ENCODE peak calls at places on chromosomes 4 and X, in four cellular contexts. N is lower lobe of right lung, C is spleen, W is dorsolateral prefrontal cortex. D is an unnamed sample.
A peak's percentile ranks its signal among the peaks of the same experiment; 100 is the strongest.

GRCh38 chr4:180150818-180151217 is 2092.4 kb upstream of the TENM3 start:
- DNase-seq in N (no peak), C (no peak), W (no peak), D (no peak)

GRCh38 chr4:82043081-82043808 is 330.5 kb downstream of the HNRNPD start:
- DNase-seq in N (no peak), W (no peak), C (no peak), D (no peak)

GRCh38 chr4:122010610-122011009 is 58.8 kb upstream of the TRPC3 start:
- DNase-seq in C (no peak), W (no peak), N (no peak), D (no peak)

GRCh38 chr4:68410149-68410548 is 37.1 kb upstream of the TMPRSS11E start:
- DNase-seq in N (no peak), C (no peak), W (no peak), D (no peak)

GRCh38 chrX:150696836-150697235 is 3.6 kb downstream of the MTMR1 start:
- DNase-seq in N (no peak), W (no peak), C (peak; percentile 81), D (no peak)

GRCh38 chr4:48268956-48269860 is at the start of gene TEC:
- DNase-seq in W (no peak), C (no peak), N (peak; percentile 84), D (peak; percentile 75)

GRCh38 chr4:2365054-2365912 is 53.2 kb downstream of the ZFYVE28 start:
- DNase-seq in C (no peak), N (peak; percentile 40), W (no peak), D (no peak)

GRCh38 chrX:40096395-40097091 is 1.2 kb downstream of the BCOR start:
- DNase-seq in W (no peak), N (peak; percentile 62), C (peak; percentile 89), D (no peak)

GRCh38 chrX:26788402-26788998 is 572.5 kb downstream of the MAGEB5 start:
- DNase-seq in W (no peak), C (no peak), N (no peak), D (no peak)

GRCh38 chrX:8748855-8749254 is 16.9 kb upstream of the ANOS1 start:
- DNase-seq in C (no peak), N (no peak), W (no peak), D (no peak)

GRCh38 chr4:109009909-109010308 is 247.1 kb upstream of the ETNPPL start:
- DNase-seq in W (no peak), N (no peak), C (no peak), D (no peak)

GRCh38 chrX:29926659-29927058 is 288.7 kb upstream of the MAGEB2 start:
- DNase-seq in N (no peak), W (no peak), C (no peak), D (no peak)

GRCh38 chr4:70600305-70600704 is 8.2 kb downstream of the AMBN start:
- DNase-seq in W (no peak), C (no peak), N (no peak), D (no peak)

GRCh38 chrX:17007134-17007768 is 60.8 kb downstream of the REPS2 start:
- DNase-seq in N (no peak), C (no peak), W (no peak), D (no peak)

GRCh38 chrX:123731987-123732678 is 719 bp downstream of the THOC2 start:
- DNase-seq in W (no peak), N (no peak), C (peak; percentile 82), D (no peak)

GRCh38 chr4:113094802-113095201 is 45.3 kb downstream of the ANK2 start:
- DNase-seq in N (no peak), W (no peak), C (no peak), D (no peak)

GRCh38 chr4:55635760-55636621 is at the start of gene NMU:
- DNase-seq in W (no peak), C (peak; percentile 76), N (peak; percentile 78), D (peak; percentile 72)

GRCh38 chr4:8353912-8354453 is 84.4 kb downstream of the HTRA3 start:
- DNase-seq in N (no peak), C (no peak), W (peak; percentile 14), D (peak; percentile 45)

GRCh38 chr4:8173641-8174242 is 15.1 kb upstream of the ABLIM2 start:
- DNase-seq in C (peak; percentile 78), N (no peak), W (no peak), D (no peak)

GRCh38 chrX:48736878-48737212 is 24.7 kb upstream of the GLOD5 start:
- DNase-seq in W (no peak), C (no peak), N (no peak), D (no peak)

GRCh38 chrX:130082244-130083106 is 27.8 kb downstream of the ELF4 start:
- DNase-seq in W (no peak), N (peak; percentile 73), C (peak; percentile 92), D (no peak)

GRCh38 chrX:151899622-151900021 is 13.1 kb upstream of the MAGEA4 start:
- DNase-seq in W (no peak), N (no peak), C (no peak), D (no peak)

GRCh38 chrX:74535633-74536141 is 78.7 kb downstream of the RLIM start:
- DNase-seq in W (peak; percentile 33), N (peak; percentile 61), C (peak; percentile 83), D (no peak)

GRCh38 chrX:95156566-95156965 is 1482.6 kb downstream of the FAM133A start:
- DNase-seq in W (no peak), C (no peak), N (no peak), D (no peak)

GRCh38 chr4:76881375-76881774 is 16.6 kb downstream of the SOWAHB start:
- DNase-seq in N (no peak), W (no peak), C (no peak), D (no peak)

GRCh38 chr4:42588909-42589308 is 68.0 kb downstream of the ATP8A1 start:
- DNase-seq in C (no peak), W (no peak), N (no peak), D (no peak)

GRCh38 chr4:176191974-176192373 is 3.4 kb downstream of the SPATA4 start:
- DNase-seq in C (no peak), N (no peak), W (no peak), D (no peak)

GRCh38 chrX:13691845-13692334 is 3.0 kb downstream of the RAB9A start:
- DNase-seq in W (no peak), C (no peak), N (no peak), D (no peak)

GRCh38 chrX:55710701-55711100 is 6.8 kb upstream of the RRAGB start:
- DNase-seq in W (no peak), C (no peak), N (no peak), D (no peak)

GRCh38 chr4:123446791-123447474 is 50.3 kb downstream of the SPRY1 start:
- DNase-seq in C (no peak), W (no peak), N (no peak), D (no peak)
- TF ChIP-seq CTCF in C (no peak), W (no peak), N (no peak), D (no peak)

DNA sequence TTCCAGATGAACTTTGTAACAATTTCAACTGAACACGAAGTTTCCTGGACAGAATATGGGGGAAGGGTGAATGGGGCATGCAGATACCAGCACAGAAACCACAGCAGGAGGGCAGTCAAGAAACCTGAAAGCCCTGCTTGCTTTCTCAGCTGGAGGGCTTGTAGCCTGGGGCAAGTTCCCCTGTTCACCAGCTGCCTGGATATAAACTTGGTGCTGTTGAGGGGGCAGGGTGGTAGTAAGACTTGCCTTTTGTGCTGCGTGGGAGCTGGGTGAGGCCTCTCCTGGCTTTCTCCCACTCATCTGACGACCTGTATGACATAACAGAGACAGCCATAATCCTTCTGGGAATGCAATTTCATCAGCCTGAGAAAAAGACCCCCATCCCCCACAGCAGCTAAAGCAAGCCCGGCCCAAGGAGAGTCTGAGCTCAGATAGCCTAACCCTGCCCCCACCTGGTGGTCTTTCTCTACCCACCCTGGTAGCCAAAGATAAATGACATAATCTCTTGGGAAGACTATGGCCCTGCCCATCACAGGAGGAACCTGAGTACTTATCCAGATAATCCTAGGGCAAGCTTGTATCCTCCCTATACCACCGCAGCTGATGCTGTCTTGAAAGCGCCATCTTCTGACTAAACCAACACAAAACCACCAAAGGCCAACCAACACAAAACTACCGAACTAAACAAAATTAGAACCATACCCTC is 234.3 kb downstream of the LAS1L start:
- DNase-seq in W (no peak), C (no peak), N (no peak), D (no peak)
- TF ChIP-seq CTCF in W (no peak), C (no peak), N (no peak), D (no peak)

GRCh38 chr4:140633951-140634350 is 65.2 kb upstream of the UCP1 start:
- DNase-seq in W (no peak), C (no peak), N (no peak), D (no peak)

GRCh38 chr4:140640150-140640748 is 71.5 kb upstream of the UCP1 start:
- DNase-seq in N (no peak), C (no peak), W (no peak), D (no peak)

GRCh38 chr4:140635606-140636005 is 66.8 kb upstream of the UCP1 start:
- DNase-seq in C (no peak), N (peak; percentile 61), W (no peak), D (no peak)

GRCh38 chr4:140641105-140641555 is 72.4 kb upstream of the UCP1 start:
- DNase-seq in W (no peak), C (no peak), N (no peak), D (no peak)

DNA sequence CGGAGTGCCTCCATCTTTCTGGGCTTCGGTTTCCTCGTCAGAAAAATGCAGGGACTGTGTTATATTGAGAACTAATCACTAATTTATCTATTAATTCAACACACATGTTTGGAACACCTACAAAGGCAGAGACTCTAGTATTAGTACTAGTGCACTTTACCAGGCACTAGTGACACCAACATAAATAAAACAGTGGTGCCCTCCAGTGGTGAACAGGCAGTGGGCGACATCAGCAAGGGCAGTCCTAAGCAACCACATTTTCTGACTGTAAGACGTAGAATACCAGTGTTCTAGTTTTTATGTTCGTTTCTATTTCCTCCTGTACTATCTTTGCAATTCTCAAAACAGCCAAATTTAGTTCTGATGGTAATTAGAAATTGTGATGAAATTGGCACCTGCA is 69.1 kb upstream of the UCP1 start:
- DNase-seq in N (no peak), C (no peak), W (no peak), D (no peak)
- TF ChIP-seq CTCF in N (peak; percentile 46), C (peak; percentile 32), W (no peak), D (peak; percentile 76)

GRCh38 chr4:91497892-91498291 is 805.9 kb upstream of the GRID2 start:
- DNase-seq in C (no peak), N (no peak), W (no peak), D (no peak)

DNA sequence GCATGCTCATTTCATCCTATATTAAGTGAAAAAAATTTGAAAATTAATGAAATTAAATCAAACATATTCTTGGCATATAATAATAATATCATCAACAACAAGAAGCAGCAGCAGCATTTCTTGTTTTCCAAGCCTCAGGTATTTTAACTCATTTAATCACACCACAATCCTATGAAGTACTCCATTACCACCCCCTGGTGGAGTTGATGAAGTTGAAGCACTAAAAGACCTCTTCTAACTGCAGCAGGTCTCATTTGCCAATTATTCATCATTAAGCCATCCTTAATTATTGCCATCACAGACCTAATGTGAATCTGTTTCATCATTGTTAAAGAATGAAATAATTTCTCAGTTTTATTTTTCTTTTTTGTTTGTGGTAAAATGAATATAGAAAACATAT is 801.4 kb upstream of the GRID2 start:
- DNase-seq in W (no peak), C (no peak), N (no peak), D (no peak)
- TF ChIP-seq CTCF in W (no peak), C (no peak), N (no peak), D (peak; percentile 52)

D was measured in type B pancreatic cell.